ENCODE peak calls at places on chromosomes 16 and 17, in seven cellular contexts. D is neural progenitor cell, C is GM23248, S is HCT116, H is SK-N-SH, M is GM23338, J is MM.1S. V is an unnamed sample.

GRCh38 chr16:69916445-69916844 is 34.7 kb upstream of the CLEC18A start:
- DNase-seq in M (no peak), C (no peak), D (no peak), S (no peak), H (no peak), J (no peak), V (no peak)

GRCh38 chr16:73506568-73507056 is 458.7 kb upstream of the ZFHX3 start:
- DNase-seq in S (no peak), H (no peak), M (no peak), D (peak; percentile 11), C (no peak), J (no peak), V (no peak)

GRCh38 chr16:684961-685696 is 995 bp upstream of the JMJD8 start:
- DNase-seq in S (no peak), M (no peak), C (no peak), D (no peak), H (no peak), J (no peak), V (no peak)

GRCh38 chr16:48197294-48197693 is 41.5 kb upstream of the ABCC12 start:
- DNase-seq in M (no peak), D (no peak), J (no peak), S (no peak), H (no peak), C (no peak), V (no peak)

GRCh38 chr17:79455636-79456035 is 155.2 kb downstream of the RBFOX3 start:
- DNase-seq in S (no peak), H (no peak), C (no peak), M (no peak), D (no peak), J (no peak), V (no peak)

GRCh38 chr17:39671651-39672521 is 3.6 kb downstream of the PNMT start:
- DNase-seq in D (peak; percentile 79), S (peak; percentile 18), J (no peak), M (peak; percentile 89), C (peak; percentile 57), H (peak; percentile 86), V (peak; percentile 70)

GRCh38 chr17:51434434-51435170 is 174.3 kb downstream of the UTP18 start:
- DNase-seq in J (no peak), M (no peak), H (no peak), C (no peak), D (no peak), S (peak; percentile 83), V (no peak)

GRCh38 chr17:45096141-45096540 is 35.0 kb downstream of the NMT1 start:
- DNase-seq in H (no peak), D (peak; percentile 40), S (peak; percentile 13), C (peak; percentile 64), J (no peak), M (peak; percentile 58), V (peak; percentile 40)

GRCh38 chr17:72125742-72126141 is 4.9 kb downstream of the SOX9 start:
- DNase-seq in M (no peak), C (peak; percentile 63), H (no peak), S (no peak), D (no peak), J (no peak), V (no peak)

GRCh38 chr17:17959520-17960361 is 12.5 kb downstream of the TOM1L2 start:
- DNase-seq in M (no peak), D (no peak), J (no peak), C (peak; percentile 65), H (no peak), S (no peak), V (no peak)

GRCh38 chr17:77606146-77606864 is 352.2 kb upstream of the TNRC6C start:
- DNase-seq in S (no peak), C (no peak), J (no peak), M (no peak), H (peak; percentile 12), D (no peak), V (no peak)

GRCh38 chr16:55539049-55539448 is 27.4 kb upstream of the CAPNS2 start:
- DNase-seq in D (no peak), H (no peak), S (no peak), J (no peak), C (peak; percentile 69), M (no peak), V (no peak)

GRCh38 chr16:56632160-56632847 is at the start of gene MT1M:
- DNase-seq in S (no peak), D (peak; percentile 66), J (no peak), C (peak; percentile 75), H (peak; percentile 66), M (peak; percentile 74), V (peak; percentile 26)

GRCh38 chr16:58016841-58017446 is 8.6 kb upstream of the MMP15 start:
- DNase-seq in D (no peak), S (no peak), J (no peak), H (no peak), M (no peak), C (peak; percentile 42), V (no peak)

GRCh38 chr17:55765472-55765871 is 14.6 kb downstream of the PCTP start:
- DNase-seq in H (no peak), D (no peak), J (no peak), M (no peak), S (no peak), C (no peak), V (no peak)

GRCh38 chr17:55764610-55765009 is 13.8 kb downstream of the PCTP start:
- DNase-seq in H (no peak), S (no peak), D (no peak), J (no peak), C (no peak), M (no peak), V (no peak)

GRCh38 chr17:55760643-55761355 is 9.9 kb downstream of the PCTP start:
- DNase-seq in C (no peak), J (no peak), M (no peak), S (no peak), D (no peak), H (no peak), V (no peak)

GRCh38 chr17:55762086-55762858 is 11.4 kb downstream of the PCTP start:
- DNase-seq in D (no peak), J (no peak), M (no peak), S (no peak), C (no peak), H (no peak), V (no peak)

GRCh38 chr17:55763856-55764255 is 13.0 kb downstream of the PCTP start:
- DNase-seq in D (no peak), C (no peak), M (no peak), S (no peak), J (no peak), H (no peak), V (no peak)
- TF ChIP-seq EZH2phosphoT487 in D (no peak), C (no peak), M (no peak), S (no peak), J (no peak), H (no peak), V (no peak)

DNA sequence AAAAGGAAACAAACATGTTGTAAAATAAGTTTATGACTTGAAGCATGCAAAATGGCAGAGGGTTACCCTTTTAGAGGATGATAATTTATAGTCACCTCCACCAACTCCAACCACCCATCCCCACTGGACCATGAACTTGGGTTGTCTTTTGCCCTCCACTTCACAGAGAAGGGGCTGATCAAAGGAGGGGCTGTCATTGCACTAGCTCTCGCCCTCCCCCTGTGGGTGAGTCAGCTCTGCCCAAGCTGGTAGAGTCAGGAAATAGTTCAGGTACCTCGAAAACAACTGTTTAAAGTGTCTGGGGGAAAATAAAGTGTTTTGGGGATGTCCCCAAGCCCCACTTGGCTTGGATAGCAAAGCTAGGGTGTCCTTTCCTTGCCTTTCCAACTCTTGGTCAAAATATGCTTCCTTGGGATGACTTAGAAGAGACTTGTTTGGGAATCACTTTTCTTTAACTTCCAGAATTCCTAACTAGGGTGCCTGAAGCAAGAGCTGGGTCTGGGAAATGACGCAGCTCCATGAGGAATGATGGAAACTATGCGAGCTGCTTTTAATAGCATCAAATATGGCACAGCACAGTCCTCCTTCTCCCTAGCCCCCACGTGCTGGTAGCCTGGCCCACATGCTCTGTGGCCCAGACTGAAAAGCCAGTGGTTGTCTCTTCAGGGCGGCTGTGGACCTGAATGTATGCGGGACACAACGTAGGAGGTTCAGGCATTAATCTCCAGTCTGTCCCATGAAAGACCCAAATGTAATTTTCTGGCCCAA is 40.7 kb downstream of the TBX4 start:
- DNase-seq in D (no peak), C (peak; percentile 72), J (no peak), S (no peak), H (no peak), M (no peak), V (no peak)
- H3K27ac ChIP-seq in D (no peak overlapping the region), C (peak overlapping the region; percentile 42), J (no peak overlapping the region), S (peak overlapping the region; percentile 39), H (peak overlapping the region; percentile 55), M (no peak overlapping the region), V (peak overlapping the region; percentile 90)

DNA sequence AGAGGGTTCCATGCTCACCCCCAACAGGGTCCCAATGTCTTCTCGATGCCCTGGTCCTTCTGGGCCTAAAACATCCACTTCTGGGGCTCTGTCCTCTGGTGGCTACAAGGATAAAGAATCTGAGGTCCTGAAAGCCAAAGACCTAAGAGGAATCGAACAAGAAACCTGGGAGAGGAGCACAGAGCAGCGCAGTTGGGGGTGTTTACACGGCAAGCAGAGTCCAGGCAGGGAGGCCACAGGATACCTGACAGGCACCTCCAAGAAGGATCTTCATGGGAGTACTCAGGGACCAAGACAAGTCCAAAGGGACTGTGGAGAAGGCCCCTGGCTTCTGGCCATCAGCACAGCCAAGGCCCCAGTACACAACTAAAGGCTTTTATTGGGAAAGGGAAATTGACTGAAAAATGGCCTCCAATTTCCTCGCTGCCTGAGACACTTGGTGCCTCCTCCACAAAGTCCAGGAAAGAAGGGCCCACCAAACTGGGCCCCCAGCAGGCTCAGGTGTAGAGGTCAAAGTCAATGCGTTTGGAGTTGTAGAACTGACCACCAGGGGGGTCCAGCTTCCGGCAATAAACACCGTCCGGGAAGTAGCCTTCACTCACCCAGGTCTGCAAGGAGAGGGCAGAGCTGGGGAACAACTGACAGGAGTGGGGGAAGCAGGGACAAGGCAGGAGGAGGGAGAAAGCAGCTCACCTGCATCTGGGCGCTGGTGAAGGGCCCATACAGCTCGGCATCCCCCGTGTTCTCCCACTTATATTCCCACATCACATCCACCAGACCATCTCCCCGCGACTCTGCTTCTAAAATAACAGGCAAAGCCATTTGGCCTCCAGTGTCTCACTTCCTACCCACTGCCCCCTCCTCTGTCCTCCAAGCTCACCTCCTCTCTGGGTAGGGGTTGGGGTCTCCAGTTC is 2.4 kb downstream of the CD2BP2 start:
- DNase-seq in C (no peak), J (no peak), M (peak; percentile 41), D (no peak), H (peak; percentile 46), S (no peak), V (no peak)
- H3K36me3 ChIP-seq in C (peaks cover 13% of the 10 kb centered on the region), J (peaks cover 2% of the 10 kb centered on the region), M (peaks cover 7% of the 10 kb centered on the region), D (no peaks in the 10 kb centered on the region), H (peaks cover 22% of the 10 kb centered on the region), S (peaks cover 43% of the 10 kb centered on the region), V (no peaks in the 10 kb centered on the region)

GRCh38 chr17:38465420-38466345 is 37.4 kb downstream of the ARHGAP23 start:
- DNase-seq in S (no peak), D (no peak), C (peak; percentile 96), J (no peak), H (peak; percentile 68), M (no peak), V (no peak)

GRCh38 chr17:38464251-38464722 is 36.0 kb downstream of the ARHGAP23 start:
- DNase-seq in C (peak; percentile 80), M (no peak), J (no peak), S (no peak), D (no peak), H (peak; percentile 83), V (no peak)

GRCh38 chr17:38464723-38465419 is 36.6 kb downstream of the ARHGAP23 start:
- DNase-seq in M (peak; percentile 21), D (peak; percentile 55), S (peak; percentile 64), H (peak; percentile 96), C (peak; percentile 98), J (no peak), V (peak; percentile 89)

GRCh38 chr17:38467491-38467890 is 39.2 kb downstream of the ARHGAP23 start:
- DNase-seq in J (no peak), C (no peak), S (no peak), M (no peak), D (no peak), H (no peak), V (no peak)

GRCh38 chr17:38466346-38467315 is 38.4 kb downstream of the ARHGAP23 start:
- DNase-seq in M (no peak), J (no peak), H (no peak), D (no peak), C (peak; percentile 20), S (no peak), V (no peak)
- TF ChIP-seq EZH2phosphoT487 in M (no peak), J (no peak), H (no peak), D (no peak), C (no peak), S (no peak), V (no peak)